ENCODE peak calls at places on chromosomes 3 and 15, in eight cellular contexts. F is BJ, B is heart left ventricle, J is heart right ventricle, P is MM.1S, N is HL-60, H is osteocyte, V is OCI-LY7. Q is an unnamed sample.

GRCh38 chr3:155712008-155712407 is 32.9 kb downstream of the PLCH1 start:
- DNase-seq in F (no peak), B (no peak), J (no peak), P (no peak), N (no peak), H (no peak), V (no peak), Q (no peak)

GRCh38 chr15:88898736-88899135 is 3.4 kb upstream of the HAPLN3 start:
- DNase-seq in F (no peak), B (no peak), J (no peak), P (no peak), N (no peak), H (no peak), V (no peak), Q (no peak)

GRCh38 chr3:51792206-51792605 is 13.2 kb upstream of the IQCF6 start:
- DNase-seq in F (no peak), B (no peak), J (no peak), P (peak; percentile 28), N (no peak), H (no peak), V (no peak), Q (no peak)

GRCh38 chr3:110752307-110752706 is 319.3 kb upstream of the NECTIN3 start:
- DNase-seq in F (no peak), B (no peak), J (no peak), P (no peak), N (no peak), H (no peak), V (no peak), Q (no peak)

GRCh38 chr3:155854147-155854940 is at the start of gene SLC33A1:
- DNase-seq in F (peak; percentile 97), B (peak; percentile 100), J (peak; percentile 99), P (peak; percentile 100), N (peak; percentile 99), H (peak; percentile 99), V (peak; percentile 99), Q (peak; percentile 98)

GRCh38 chr15:37653018-37653417 is 281.4 kb upstream of the TMCO5A start:
- DNase-seq in F (no peak), B (no peak), J (no peak), P (no peak), N (no peak), H (no peak), V (no peak), Q (no peak)

GRCh38 chr3:8507496-8507895 is 5.9 kb downstream of the LMCD1 start:
- DNase-seq in F (no peak), B (no peak), J (no peak), P (no peak), N (no peak), H (no peak), V (peak; percentile 57), Q (no peak)

GRCh38 chr15:63212050-63212973 is 22.9 kb downstream of the RAB8B start:
- DNase-seq in F (peak; percentile 81), B (no peak), J (no peak), P (no peak), N (no peak), H (no peak), V (no peak), Q (peak; percentile 80)

GRCh38 chr15:49145651-49146609 is 9.5 kb downstream of the COPS2 start:
- DNase-seq in F (no peak), B (no peak), J (peak; percentile 26), P (peak; percentile 53), N (no peak), H (no peak), V (peak; percentile 49), Q (peak; percentile 23)

GRCh38 chr3:130828931-130829574 is 64.8 kb upstream of the ATP2C1 start:
- DNase-seq in F (no peak), B (no peak), J (no peak), P (no peak), N (no peak), H (no peak), V (no peak), Q (no peak)

GRCh38 chr3:101945980-101946379 is 96.7 kb downstream of the NFKBIZ start:
- DNase-seq in F (no peak), B (no peak), J (no peak), P (no peak), N (no peak), H (no peak), V (no peak), Q (no peak)

GRCh38 chr15:58839485-58839884 is 68.4 kb downstream of the MINDY2 start:
- DNase-seq in F (no peak), B (no peak), J (no peak), P (peak; percentile 16), N (no peak), H (no peak), V (peak; percentile 27), Q (no peak)

GRCh38 chr3:66989860-66990696 is 8.0 kb upstream of the KBTBD8 start:
- DNase-seq in F (no peak), B (no peak), J (no peak), P (peak; percentile 75), N (no peak), H (no peak), V (peak; percentile 71), Q (no peak)
- TF ChIP-seq CTCF in F (peak; percentile 6), B (peak; percentile 26), J (peak; percentile 55), P (peak; percentile 85), N (no peak), H (no peak), V (peak; percentile 88), Q (peak; percentile 19)

DNA sequence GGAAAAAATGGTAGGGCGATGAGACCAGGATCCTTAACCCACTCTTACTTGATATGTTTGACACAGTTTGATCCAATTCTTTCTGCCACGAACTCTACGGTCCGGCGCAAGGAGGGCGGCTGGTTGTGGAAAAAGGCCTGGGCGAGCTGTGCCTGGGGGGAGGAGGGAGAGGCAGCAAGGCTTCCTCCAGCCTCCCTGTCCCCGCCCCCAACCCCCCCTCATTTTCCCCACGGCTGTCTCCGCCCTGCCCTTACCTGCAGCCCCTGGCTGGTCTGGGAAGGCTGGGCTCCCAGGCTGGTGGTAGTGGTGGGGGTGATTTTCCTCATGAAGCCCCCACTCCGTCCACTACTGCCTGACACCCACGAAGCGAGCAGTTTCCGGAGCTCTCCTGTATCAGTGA is 8.0 kb downstream of the CDAN1 start:
- DNase-seq in F (no peak), B (no peak), J (no peak), P (no peak), N (no peak), H (peak; percentile 60), V (no peak), Q (no peak)
- TF ChIP-seq CTCF in F (no peak), B (no peak), J (no peak), P (no peak), N (no peak), H (no peak), V (no peak), Q (no peak)

DNA sequence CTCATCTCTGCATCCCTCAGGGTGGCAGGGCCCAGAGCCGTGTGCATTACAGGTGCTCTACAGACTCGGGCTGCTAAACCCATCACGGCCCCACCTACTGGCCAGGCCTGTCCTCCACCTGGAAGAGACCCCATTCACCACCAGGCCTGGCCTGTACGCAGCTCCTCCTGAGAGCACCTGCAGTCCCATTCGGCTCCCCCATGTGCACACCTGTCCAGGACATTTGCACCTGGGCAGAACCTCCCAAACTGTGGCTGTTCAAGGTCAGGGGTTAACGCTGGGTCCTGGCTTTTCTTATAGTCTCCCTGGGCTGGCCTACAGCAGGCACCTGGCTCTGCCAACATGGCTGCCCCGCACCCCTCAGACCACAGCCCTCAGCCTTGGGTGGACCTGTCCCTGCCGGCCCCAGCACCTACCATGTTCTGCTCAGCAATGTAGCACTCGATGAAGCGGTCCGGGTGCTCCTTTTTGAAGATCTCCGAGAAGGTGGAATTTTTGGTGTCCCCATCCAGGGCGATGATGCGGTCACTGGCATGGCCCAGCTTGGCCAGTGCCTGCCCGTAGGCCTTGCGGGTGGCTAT is 25.7 kb downstream of the TKT start:
- DNase-seq in F (no peak), B (peak; percentile 8), J (no peak), P (no peak), N (no peak), H (no peak), V (peak; percentile 38), Q (no peak)
- TF ChIP-seq CTCF in F (no peak), B (no peak), J (no peak), P (peak; percentile 11), N (no peak), H (no peak), V (peak; percentile 62), Q (no peak)

DNA sequence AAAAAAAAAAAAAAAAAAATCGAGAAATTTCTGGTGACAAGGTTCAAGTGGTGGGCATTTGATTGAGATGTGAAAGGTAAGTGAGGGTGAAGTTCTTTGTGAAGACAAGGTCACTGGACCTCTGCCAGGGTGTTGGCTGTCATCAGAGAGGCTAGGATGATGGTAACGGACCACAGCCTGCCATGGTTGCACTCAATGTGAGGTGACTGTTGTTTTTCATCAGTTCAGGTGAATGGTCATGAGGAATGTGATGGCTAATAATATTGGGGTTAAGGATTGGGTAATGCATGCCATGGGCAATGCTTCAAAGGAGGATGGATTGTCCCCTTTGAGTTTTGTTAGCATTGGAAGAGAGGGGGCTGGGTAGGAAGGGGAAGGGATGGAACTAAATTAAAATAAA is 4.3 kb upstream of the ALPK3 start:
- DNase-seq in F (no peak), B (no peak), J (no peak), P (no peak), N (no peak), H (no peak), V (no peak), Q (no peak)
- TF ChIP-seq CTCF in F (no peak), B (no peak), J (no peak), P (no peak), N (no peak), H (no peak), V (no peak), Q (no peak)

DNA sequence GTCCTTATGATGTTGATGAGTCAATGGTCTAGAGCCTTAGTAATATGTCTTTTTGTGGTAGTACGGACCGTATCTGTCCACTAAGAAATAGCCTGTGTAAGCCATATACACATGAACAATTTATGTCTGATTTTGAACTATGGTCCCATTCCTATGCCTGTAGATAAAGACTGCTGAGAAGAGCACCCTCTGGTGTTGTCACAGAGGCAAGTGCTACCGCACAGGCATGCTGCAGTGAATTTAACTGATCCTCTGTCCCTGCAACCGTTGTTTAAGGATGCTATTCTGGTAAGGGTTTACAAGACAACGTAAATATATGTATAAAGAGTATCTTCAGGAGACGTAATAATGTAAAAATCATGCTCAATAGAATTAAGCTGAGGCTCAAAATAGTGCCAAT is 170.7 kb downstream of the UBE3A start:
- DNase-seq in F (no peak), B (no peak), J (no peak), P (no peak), N (no peak), H (no peak), V (peak; percentile 27), Q (no peak)
- TF ChIP-seq CTCF in F (no peak), B (no peak), J (no peak), P (no peak), N (peak; percentile 26), H (no peak), V (peak; percentile 70), Q (no peak)

Q was measured in AG09319.